ENCODE peak calls at places on chromosome 3, in six cellular contexts. One of them, this sample, is unnamed.

GRCh38 chr3:129632556-129632955 is 26.1 kb upstream of the PLXND1 start:
- DNase-seq in esophagus muscularis mucosa: no peak
- DNase-seq in PC-9: no peak
- DNase-seq in CD8-positive, alpha-beta memory T cell: no peak
- DNase-seq in upper lobe of left lung: no peak
- DNase-seq in CD8-positive, alpha-beta T cell: no peak
- DNase-seq in this sample: no peak

GRCh38 chr3:158352551-158352950 is 218.4 kb upstream of the MLF1 start:
- DNase-seq in esophagus muscularis mucosa: no peak
- DNase-seq in PC-9: no peak
- DNase-seq in CD8-positive, alpha-beta memory T cell: no peak
- DNase-seq in upper lobe of left lung: no peak
- DNase-seq in CD8-positive, alpha-beta T cell: no peak
- DNase-seq in this sample: no peak

GRCh38 chr3:115659861-115660260 is 36.6 kb downstream of the GAP43 start:
- DNase-seq in esophagus muscularis mucosa: no peak
- DNase-seq in PC-9: no peak
- DNase-seq in CD8-positive, alpha-beta memory T cell: no peak
- DNase-seq in upper lobe of left lung: no peak
- DNase-seq in CD8-positive, alpha-beta T cell: no peak
- DNase-seq in this sample: peak; percentile 48

GRCh38 chr3:11718582-11719405 is 75.1 kb upstream of the VGLL4 start:
- DNase-seq in esophagus muscularis mucosa: no peak
- DNase-seq in PC-9: peak; percentile 28
- DNase-seq in CD8-positive, alpha-beta memory T cell: peak; percentile 2
- DNase-seq in upper lobe of left lung: no peak
- DNase-seq in CD8-positive, alpha-beta T cell: peak; percentile 52
- DNase-seq in this sample: peak; percentile 82

GRCh38 chr3:159947220-159947619 is 41.4 kb upstream of the IL12A start:
- DNase-seq in esophagus muscularis mucosa: no peak
- DNase-seq in PC-9: no peak
- DNase-seq in CD8-positive, alpha-beta memory T cell: no peak
- DNase-seq in upper lobe of left lung: no peak
- DNase-seq in CD8-positive, alpha-beta T cell: no peak
- DNase-seq in this sample: peak; percentile 58

GRCh38 chr3:148372476-148372875 is 325.2 kb upstream of the AGTR1 start:
- DNase-seq in esophagus muscularis mucosa: no peak
- DNase-seq in PC-9: peak; percentile 52
- DNase-seq in CD8-positive, alpha-beta memory T cell: no peak
- DNase-seq in upper lobe of left lung: no peak
- DNase-seq in CD8-positive, alpha-beta T cell: no peak
- DNase-seq in this sample: no peak

GRCh38 chr3:63791974-63792373 is 27.1 kb upstream of the C3orf49 start:
- DNase-seq in esophagus muscularis mucosa: no peak
- DNase-seq in PC-9: no peak
- DNase-seq in CD8-positive, alpha-beta memory T cell: no peak
- DNase-seq in upper lobe of left lung: no peak
- DNase-seq in CD8-positive, alpha-beta T cell: no peak
- DNase-seq in this sample: peak; percentile 94

GRCh38 chr3:141291610-141292345 is 60.2 kb downstream of the PXYLP1 start:
- DNase-seq in esophagus muscularis mucosa: no peak
- DNase-seq in PC-9: no peak
- DNase-seq in CD8-positive, alpha-beta memory T cell: no peak
- DNase-seq in upper lobe of left lung: no peak
- DNase-seq in CD8-positive, alpha-beta T cell: no peak
- DNase-seq in this sample: no peak

GRCh38 chr3:132268956-132269355 is 48.3 kb upstream of the ACP3 start:
- DNase-seq in esophagus muscularis mucosa: no peak
- DNase-seq in PC-9: peak; percentile 10
- DNase-seq in CD8-positive, alpha-beta memory T cell: no peak
- DNase-seq in upper lobe of left lung: no peak
- DNase-seq in CD8-positive, alpha-beta T cell: no peak
- DNase-seq in this sample: peak; percentile 48

GRCh38 chr3:4517643-4518042 is 24.5 kb downstream of the ITPR1 start:
- DNase-seq in esophagus muscularis mucosa: no peak
- DNase-seq in PC-9: no peak
- DNase-seq in CD8-positive, alpha-beta memory T cell: no peak
- DNase-seq in upper lobe of left lung: no peak
- DNase-seq in CD8-positive, alpha-beta T cell: no peak
- DNase-seq in this sample: no peak

GRCh38 chr3:186772886-186773417 is 10.4 kb upstream of the EIF4A2 start:
- DNase-seq in esophagus muscularis mucosa: peak; percentile 94
- DNase-seq in PC-9: no peak
- DNase-seq in CD8-positive, alpha-beta memory T cell: peak; percentile 50
- DNase-seq in upper lobe of left lung: peak; percentile 88
- DNase-seq in CD8-positive, alpha-beta T cell: peak; percentile 81
- DNase-seq in this sample: peak; percentile 58

GRCh38 chr3:52777127-52777958 is at the start of gene ITIH1:
- DNase-seq in esophagus muscularis mucosa: peak; percentile 82
- DNase-seq in PC-9: no peak
- DNase-seq in CD8-positive, alpha-beta memory T cell: no peak
- DNase-seq in upper lobe of left lung: no peak
- DNase-seq in CD8-positive, alpha-beta T cell: no peak
- DNase-seq in this sample: no peak

GRCh38 chr3:138114988-138115971 is at the start of gene DZIP1L:
- DNase-seq in esophagus muscularis mucosa: no peak
- DNase-seq in PC-9: peak; percentile 53
- DNase-seq in CD8-positive, alpha-beta memory T cell: no peak
- DNase-seq in upper lobe of left lung: peak; percentile 92
- DNase-seq in CD8-positive, alpha-beta T cell: no peak
- DNase-seq in this sample: peak; percentile 85

GRCh38 chr3:196572389-196572788 is 3.9 kb downstream of the FBXO45 start:
- DNase-seq in esophagus muscularis mucosa: peak; percentile 31
- DNase-seq in PC-9: no peak
- DNase-seq in CD8-positive, alpha-beta memory T cell: no peak
- DNase-seq in upper lobe of left lung: no peak
- DNase-seq in CD8-positive, alpha-beta T cell: no peak
- DNase-seq in this sample: no peak

GRCh38 chr3:64170270-64170669 is 55.0 kb downstream of the PRICKLE2 start:
- DNase-seq in esophagus muscularis mucosa: no peak
- DNase-seq in PC-9: no peak
- DNase-seq in CD8-positive, alpha-beta memory T cell: no peak
- DNase-seq in upper lobe of left lung: no peak
- DNase-seq in CD8-positive, alpha-beta T cell: no peak
- DNase-seq in this sample: no peak

GRCh38 chr3:189460511-189460910 is 170.7 kb upstream of the TP63 start:
- DNase-seq in esophagus muscularis mucosa: no peak
- DNase-seq in PC-9: no peak
- DNase-seq in CD8-positive, alpha-beta memory T cell: no peak
- DNase-seq in upper lobe of left lung: no peak
- DNase-seq in CD8-positive, alpha-beta T cell: no peak
- DNase-seq in this sample: no peak

GRCh38 chr3:157336252-157337009 is 100.2 kb upstream of the PTX3 start:
- DNase-seq in esophagus muscularis mucosa: no peak
- DNase-seq in PC-9: no peak
- DNase-seq in CD8-positive, alpha-beta memory T cell: no peak
- DNase-seq in upper lobe of left lung: no peak
- DNase-seq in CD8-positive, alpha-beta T cell: no peak
- DNase-seq in this sample: no peak

GRCh38 chr3:12421132-12421531 is 63.1 kb upstream of the TSEN2 start:
- DNase-seq in esophagus muscularis mucosa: no peak
- DNase-seq in PC-9: no peak
- DNase-seq in CD8-positive, alpha-beta memory T cell: no peak
- DNase-seq in upper lobe of left lung: no peak
- DNase-seq in CD8-positive, alpha-beta T cell: no peak
- DNase-seq in this sample: no peak

GRCh38 chr3:124014366-124014942 is 22.5 kb upstream of the ROPN1 start:
- DNase-seq in esophagus muscularis mucosa: no peak
- DNase-seq in PC-9: no peak
- DNase-seq in CD8-positive, alpha-beta memory T cell: no peak
- DNase-seq in upper lobe of left lung: no peak
- DNase-seq in CD8-positive, alpha-beta T cell: no peak
- DNase-seq in this sample: no peak

GRCh38 chr3:133742351-133743091 is 3.7 kb upstream of the TF start:
- DNase-seq in esophagus muscularis mucosa: no peak
- DNase-seq in PC-9: peak; percentile 5
- DNase-seq in CD8-positive, alpha-beta memory T cell: no peak
- DNase-seq in upper lobe of left lung: no peak
- DNase-seq in CD8-positive, alpha-beta T cell: no peak
- DNase-seq in this sample: peak; percentile 67

GRCh38 chr3:161221881-161222600 is 930 bp downstream of the NMD3 start:
- DNase-seq in esophagus muscularis mucosa: no peak
- DNase-seq in PC-9: no peak
- DNase-seq in CD8-positive, alpha-beta memory T cell: no peak
- DNase-seq in upper lobe of left lung: no peak
- DNase-seq in CD8-positive, alpha-beta T cell: no peak
- DNase-seq in this sample: peak; percentile 59

GRCh38 chr3:126352476-126353454 is 4.4 kb downstream of the KLF15 start:
- DNase-seq in esophagus muscularis mucosa: no peak
- DNase-seq in PC-9: no peak
- DNase-seq in CD8-positive, alpha-beta memory T cell: no peak
- DNase-seq in upper lobe of left lung: peak; percentile 84
- DNase-seq in CD8-positive, alpha-beta T cell: no peak
- DNase-seq in this sample: no peak

GRCh38 chr3:108201258-108201657 is 21.0 kb downstream of the IFT57 start:
- DNase-seq in esophagus muscularis mucosa: no peak
- DNase-seq in PC-9: no peak
- DNase-seq in CD8-positive, alpha-beta memory T cell: no peak
- DNase-seq in upper lobe of left lung: no peak
- DNase-seq in CD8-positive, alpha-beta T cell: no peak
- DNase-seq in this sample: no peak

GRCh38 chr3:179181021-179181472 is 32.9 kb downstream of the PIK3CA start:
- DNase-seq in esophagus muscularis mucosa: no peak
- DNase-seq in PC-9: no peak
- DNase-seq in CD8-positive, alpha-beta memory T cell: no peak
- DNase-seq in upper lobe of left lung: no peak
- DNase-seq in CD8-positive, alpha-beta T cell: no peak
- DNase-seq in this sample: peak; percentile 82

GRCh38 chr3:31695280-31696008 is 162.7 kb downstream of the STT3B start:
- DNase-seq in esophagus muscularis mucosa: no peak
- DNase-seq in PC-9: no peak
- DNase-seq in CD8-positive, alpha-beta memory T cell: no peak
- DNase-seq in upper lobe of left lung: no peak
- DNase-seq in CD8-positive, alpha-beta T cell: no peak
- DNase-seq in this sample: no peak

GRCh38 chr3:114121996-114122709 is 56.7 kb downstream of the DRD3 start:
- DNase-seq in esophagus muscularis mucosa: no peak
- DNase-seq in PC-9: no peak
- DNase-seq in CD8-positive, alpha-beta memory T cell: no peak
- DNase-seq in upper lobe of left lung: no peak
- DNase-seq in CD8-positive, alpha-beta T cell: no peak
- DNase-seq in this sample: peak; percentile 9

GRCh38 chr3:186964071-186964470 is 33.7 kb downstream of the ST6GAL1 start:
- DNase-seq in esophagus muscularis mucosa: no peak
- DNase-seq in PC-9: no peak
- DNase-seq in CD8-positive, alpha-beta memory T cell: no peak
- DNase-seq in upper lobe of left lung: no peak
- DNase-seq in CD8-positive, alpha-beta T cell: no peak
- DNase-seq in this sample: no peak

GRCh38 chr3:64047214-64047613 is 23.9 kb upstream of the PSMD6 start:
- DNase-seq in esophagus muscularis mucosa: no peak
- DNase-seq in PC-9: no peak
- DNase-seq in CD8-positive, alpha-beta memory T cell: no peak
- DNase-seq in upper lobe of left lung: no peak
- DNase-seq in CD8-positive, alpha-beta T cell: no peak
- DNase-seq in this sample: no peak

GRCh38 chr3:14537590-14538450 is 2.3 kb downstream of the GRIP2 start:
- DNase-seq in esophagus muscularis mucosa: no peak
- DNase-seq in PC-9: no peak
- DNase-seq in CD8-positive, alpha-beta memory T cell: no peak
- DNase-seq in upper lobe of left lung: no peak
- DNase-seq in CD8-positive, alpha-beta T cell: no peak
- DNase-seq in this sample: no peak

GRCh38 chr3:11455977-11456376 is 183.8 kb downstream of the ATG7 start:
- DNase-seq in esophagus muscularis mucosa: no peak
- DNase-seq in PC-9: no peak
- DNase-seq in CD8-positive, alpha-beta memory T cell: no peak
- DNase-seq in upper lobe of left lung: no peak
- DNase-seq in CD8-positive, alpha-beta T cell: no peak
- DNase-seq in this sample: peak; percentile 79

GRCh38 chr3:49346797-49347251 is 7.0 kb upstream of the USP4 start:
- DNase-seq in esophagus muscularis mucosa: no peak
- DNase-seq in PC-9: peak; percentile 70
- DNase-seq in CD8-positive, alpha-beta memory T cell: no peak
- DNase-seq in upper lobe of left lung: no peak
- DNase-seq in CD8-positive, alpha-beta T cell: no peak
- DNase-seq in this sample: no peak
- H3K4me3 ChIP-seq in esophagus muscularis mucosa: no peak overlapping the region
- H3K4me3 ChIP-seq in PC-9: no peak overlapping the region
- H3K4me3 ChIP-seq in CD8-positive, alpha-beta memory T cell: no peak overlapping the region
- H3K4me3 ChIP-seq in upper lobe of left lung: no peak overlapping the region
- H3K4me3 ChIP-seq in CD8-positive, alpha-beta T cell: no peak overlapping the region
- H3K4me3 ChIP-seq in this sample: no peak overlapping the region

DNA sequence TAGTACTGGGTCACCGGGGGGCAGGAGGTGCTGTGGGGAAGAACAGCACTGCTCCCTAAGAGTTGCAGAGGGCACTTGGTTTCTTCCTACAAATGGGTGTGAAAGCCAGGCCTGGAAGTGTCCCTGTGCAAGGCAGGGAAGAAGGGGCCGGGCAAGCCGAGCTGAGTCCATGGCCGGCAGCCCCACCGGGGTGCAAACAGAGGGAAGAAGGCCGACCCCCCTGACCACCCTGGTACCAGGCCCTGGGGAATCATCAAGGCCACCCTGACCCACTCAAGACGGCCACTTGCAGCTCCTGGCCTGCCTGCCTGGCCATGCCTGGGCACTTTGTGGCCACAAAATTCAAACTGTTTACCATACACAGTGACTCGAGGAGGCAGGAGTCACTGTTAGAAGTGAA is 8.7 kb upstream of the DNAJB8 start:
- DNase-seq in esophagus muscularis mucosa: no peak
- DNase-seq in PC-9: no peak
- DNase-seq in CD8-positive, alpha-beta memory T cell: no peak
- DNase-seq in upper lobe of left lung: no peak
- DNase-seq in CD8-positive, alpha-beta T cell: no peak
- DNase-seq in this sample: no peak
- H3K27me3 ChIP-seq in esophagus muscularis mucosa: peaks cover 91% of the 10 kb centered on the region
- H3K27me3 ChIP-seq in PC-9: no peaks in the 10 kb centered on the region
- H3K27me3 ChIP-seq in CD8-positive, alpha-beta memory T cell: no peaks in the 10 kb centered on the region
- H3K27me3 ChIP-seq in upper lobe of left lung: no peaks in the 10 kb centered on the region
- H3K27me3 ChIP-seq in CD8-positive, alpha-beta T cell: no peaks in the 10 kb centered on the region
- H3K27me3 ChIP-seq in this sample: peaks cover 99% of the 10 kb centered on the region

GRCh38 chr3:10343526-10343925 is 22.6 kb upstream of the SEC13 start:
- DNase-seq in esophagus muscularis mucosa: no peak
- DNase-seq in PC-9: no peak
- DNase-seq in CD8-positive, alpha-beta memory T cell: no peak
- DNase-seq in upper lobe of left lung: no peak
- DNase-seq in CD8-positive, alpha-beta T cell: no peak
- DNase-seq in this sample: no peak
- H3K9me3 ChIP-seq in esophagus muscularis mucosa: no peaks in the 10 kb centered on the region
- H3K9me3 ChIP-seq in PC-9: no peaks in the 10 kb centered on the region
- H3K9me3 ChIP-seq in CD8-positive, alpha-beta memory T cell: no peaks in the 10 kb centered on the region
- H3K9me3 ChIP-seq in upper lobe of left lung: no peaks in the 10 kb centered on the region
- H3K9me3 ChIP-seq in CD8-positive, alpha-beta T cell: no peaks in the 10 kb centered on the region
- H3K9me3 ChIP-seq in this sample: no peaks in the 10 kb centered on the region

GRCh38 chr3:55958605-55959004 is 471.5 kb upstream of the WNT5A start:
- DNase-seq in esophagus muscularis mucosa: no peak
- DNase-seq in PC-9: no peak
- DNase-seq in CD8-positive, alpha-beta memory T cell: no peak
- DNase-seq in upper lobe of left lung: peak; percentile 60
- DNase-seq in CD8-positive, alpha-beta T cell: no peak
- DNase-seq in this sample: no peak

GRCh38 chr3:55951371-55951770 is 464.3 kb upstream of the WNT5A start:
- DNase-seq in esophagus muscularis mucosa: no peak
- DNase-seq in PC-9: no peak
- DNase-seq in CD8-positive, alpha-beta memory T cell: no peak
- DNase-seq in upper lobe of left lung: no peak
- DNase-seq in CD8-positive, alpha-beta T cell: no peak
- DNase-seq in this sample: peak; percentile 7

GRCh38 chr3:55959681-55960080 is 472.6 kb upstream of the WNT5A start:
- DNase-seq in esophagus muscularis mucosa: no peak
- DNase-seq in PC-9: no peak
- DNase-seq in CD8-positive, alpha-beta memory T cell: no peak
- DNase-seq in upper lobe of left lung: no peak
- DNase-seq in CD8-positive, alpha-beta T cell: no peak
- DNase-seq in this sample: no peak

GRCh38 chr3:55955891-55956477 is 468.9 kb upstream of the WNT5A start:
- DNase-seq in esophagus muscularis mucosa: no peak
- DNase-seq in PC-9: no peak
- DNase-seq in CD8-positive, alpha-beta memory T cell: no peak
- DNase-seq in upper lobe of left lung: no peak
- DNase-seq in CD8-positive, alpha-beta T cell: no peak
- DNase-seq in this sample: peak; percentile 20
- H3K4me3 ChIP-seq in esophagus muscularis mucosa: no peak overlapping the region
- H3K4me3 ChIP-seq in PC-9: no peak overlapping the region
- H3K4me3 ChIP-seq in CD8-positive, alpha-beta memory T cell: no peak overlapping the region
- H3K4me3 ChIP-seq in upper lobe of left lung: no peak overlapping the region
- H3K4me3 ChIP-seq in CD8-positive, alpha-beta T cell: no peak overlapping the region
- H3K4me3 ChIP-seq in this sample: no peak overlapping the region